ENCODE peak calls at places on chromosomes 1 and 21, in six cellular contexts. T, K, G, R, E and V are unnamed samples. For H3K9me3, the result is how much of the 10 kb centered on the place peaks cover.

GRCh38 chr21:45637883-45638282 is 5.6 kb upstream of the PCBP3 start:
- DNase-seq in T (no peak), K (no peak), G (no peak), R (no peak), E (no peak), V (no peak)

GRCh38 chr1:43058545-43059360 is 100.1 kb upstream of the SLC2A1 start:
- DNase-seq in T (no peak), K (no peak), G (no peak), R (no peak), E (peak), V (no peak)

GRCh38 chr1:207863893-207864535 is 46.9 kb downstream of the CD34 start:
- DNase-seq in T (no peak), K (no peak), G (peak), R (no peak), E (no peak), V (peak)

GRCh38 chr1:63350320-63350719 is 17.1 kb upstream of the ALG6 start:
- DNase-seq in T (no peak), K (no peak), G (no peak), R (no peak), E (no peak), V (no peak)

GRCh38 chr1:5959087-5959486 is 33.1 kb downstream of the NPHP4 start:
- DNase-seq in T (no peak), K (no peak), G (no peak), R (no peak), E (no peak), V (no peak)

GRCh38 chr1:156430305-156430704 is 61.3 kb downstream of the RHBG start:
- DNase-seq in T (no peak), K (no peak), G (no peak), R (no peak), E (no peak), V (no peak)

GRCh38 chr1:1298861-1299685 is 8.7 kb downstream of the ACAP3 start:
- DNase-seq in T (no peak), K (no peak), G (no peak), R (no peak), E (no peak), V (no peak)

GRCh38 chr1:38785285-38786039 is 74.1 kb downstream of the RRAGC start:
- DNase-seq in T (no peak), K (no peak), G (no peak), R (no peak), E (no peak), V (no peak)

GRCh38 chr1:155062151-155062686 is 1.3 kb upstream of the EFNA4 start:
- DNase-seq in T (no peak), K (no peak), G (peak), R (no peak), E (no peak), V (no peak)

GRCh38 chr1:246527402-246528088 is 20.5 kb upstream of the SMYD3 start:
- DNase-seq in T (no peak), K (no peak), G (no peak), R (no peak), E (no peak), V (no peak)

GRCh38 chr21:41753001-41753725 is 13.7 kb downstream of the RIPK4 start:
- DNase-seq in T (no peak), K (no peak), G (no peak), R (no peak), E (no peak), V (no peak)

DNA sequence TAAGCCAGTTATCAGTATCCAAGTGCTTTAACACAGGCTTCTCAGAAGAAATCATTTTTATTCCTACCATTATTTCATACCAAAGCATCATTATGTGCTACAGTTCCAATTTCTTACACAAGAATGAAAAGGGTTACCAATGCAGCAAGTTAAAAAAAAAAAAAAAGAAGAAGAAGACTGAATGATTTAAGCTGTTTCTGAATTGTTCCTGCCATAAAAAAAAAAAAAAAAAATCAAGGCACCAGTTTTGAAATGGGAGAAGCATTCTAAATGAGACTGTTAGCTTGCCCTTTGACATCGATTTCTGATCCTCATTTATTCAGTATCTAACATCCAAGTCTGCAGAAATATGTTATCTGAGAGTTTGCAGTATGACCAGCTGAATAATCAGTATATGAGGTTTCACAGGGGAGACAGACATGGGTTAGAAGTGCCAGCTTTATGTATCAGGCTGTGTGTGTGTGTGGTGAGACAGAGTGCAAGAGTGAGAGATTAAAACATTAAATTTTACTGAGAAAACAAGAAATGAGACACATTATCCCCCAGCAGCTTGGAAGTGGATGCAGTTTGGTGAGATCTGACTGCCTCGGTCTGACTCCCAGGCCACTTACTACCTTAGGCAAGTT is 105.8 kb downstream of the COLGALT2 start:
- DNase-seq in T (no peak), K (no peak), G (no peak), R (no peak), E (no peak), V (no peak)
- H3K27ac ChIP-seq in T (peak), K (no peak), G (no peak), R (no peak), E (no peak), V (no peak)

GRCh38 chr1:248739580-248740205 is 15.9 kb downstream of the LYPD8 start:
- DNase-seq in T (no peak), K (no peak), G (no peak), R (peak), E (no peak), V (no peak)
- H3K9me3 ChIP-seq in T (under half), K (under half), G (under half), R (under half), E (under half), V (under half)

GRCh38 chr1:25731148-25731547 is 68.8 kb upstream of the SELENON start:
- DNase-seq in T (no peak), K (no peak), G (no peak), R (no peak), E (no peak), V (no peak)
- H3K4me3 ChIP-seq in T (no peak), K (no peak), G (no peak), R (no peak), E (no peak), V (no peak)

GRCh38 chr1:182205378-182206022 is 144.0 kb upstream of the ZNF648 start:
- DNase-seq in T (no peak), K (no peak), G (no peak), R (no peak), E (no peak), V (no peak)

GRCh38 chr1:182210417-182210816 is 148.9 kb upstream of the ZNF648 start:
- DNase-seq in T (no peak), K (no peak), G (no peak), R (no peak), E (no peak), V (no peak)

GRCh38 chr1:182206628-182207239 is 145.2 kb upstream of the ZNF648 start:
- DNase-seq in T (peak), K (no peak), G (no peak), R (no peak), E (no peak), V (no peak)

GRCh38 chr1:182211364-182211763 is 149.9 kb upstream of the ZNF648 start:
- DNase-seq in T (no peak), K (no peak), G (no peak), R (no peak), E (no peak), V (no peak)

GRCh38 chr1:182207300-182207699 is 145.8 kb upstream of the ZNF648 start:
- DNase-seq in T (no peak), K (no peak), G (no peak), R (no peak), E (no peak), V (no peak)
- H3K27ac ChIP-seq in T (peak), K (no peak), G (no peak), R (peak), E (no peak), V (peak)

GRCh38 chr1:3314561-3315271 is 139.7 kb upstream of the ARHGEF16 start:
- DNase-seq in T (peak), K (no peak), G (no peak), R (no peak), E (peak), V (no peak)

GRCh38 chr1:3312894-3313578 is 141.4 kb upstream of the ARHGEF16 start:
- DNase-seq in T (peak), K (no peak), G (no peak), R (peak), E (peak), V (peak)

GRCh38 chr1:3312310-3312734 is 142.1 kb upstream of the ARHGEF16 start:
- DNase-seq in T (peak), K (no peak), G (no peak), R (no peak), E (no peak), V (no peak)

GRCh38 chr1:3315399-3315798 is 139.1 kb upstream of the ARHGEF16 start:
- DNase-seq in T (no peak), K (no peak), G (no peak), R (no peak), E (no peak), V (no peak)

GRCh38 chr1:3313579-3313955 is 140.9 kb upstream of the ARHGEF16 start:
- DNase-seq in T (peak), K (no peak), G (no peak), R (peak), E (peak), V (no peak)
- H3K9me3 ChIP-seq in T (under half), K (under half), G (under half), R (under half), E (under half), V (under half)

DNA sequence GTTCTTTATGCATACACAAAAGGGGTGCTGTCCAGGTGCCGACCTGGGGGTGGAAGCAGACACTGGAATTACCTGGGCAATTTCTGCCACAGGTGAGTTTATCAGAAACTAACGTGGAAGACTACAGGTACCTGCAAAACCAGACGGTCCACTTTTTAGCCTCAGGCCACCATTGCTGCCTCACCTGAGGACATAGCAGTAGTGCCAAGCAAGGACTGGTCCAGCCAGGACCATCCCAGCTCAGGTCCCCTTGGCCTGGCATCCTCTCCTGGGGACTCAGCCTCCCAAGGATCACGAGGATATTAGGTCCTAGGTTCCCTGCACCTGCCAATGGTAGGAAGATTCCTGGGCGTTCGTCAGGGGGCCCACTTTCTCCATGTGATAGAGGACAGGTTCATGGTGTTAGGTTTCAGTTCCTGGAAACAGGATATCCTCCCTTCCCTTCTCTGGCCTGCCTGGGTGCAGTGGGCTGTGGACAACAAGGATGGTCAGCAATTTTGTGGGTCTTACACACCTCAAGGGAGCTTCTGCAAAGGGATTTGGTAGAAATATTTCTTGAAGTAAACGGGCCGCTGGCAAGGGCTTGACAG is 71.6 kb upstream of the RAB4A start:
- DNase-seq in T (no peak), K (no peak), G (no peak), R (no peak), E (no peak), V (no peak)
- H3K4me3 ChIP-seq in T (no peak), K (no peak), G (peak), R (no peak), E (no peak), V (no peak)

GRCh38 chr21:38897532-38898421 is 92.0 kb downstream of the ETS2 start:
- DNase-seq in T (peak), K (no peak), G (no peak), R (no peak), E (no peak), V (no peak)
- H3K27ac ChIP-seq in T (peak), K (no peak), G (no peak), R (no peak), E (no peak), V (no peak)